ENCODE peak calls at places on chromosomes 16 and 17, in seven cellular contexts. X, A, R, Y, I, N and Z are unnamed samples.

GRCh38 chr16:19377864-19378263 is 39.8 kb upstream of the TMC5 start:
- DNase-seq in I (no peak), R (no peak), A (no peak), N (no peak), Y (no peak), X (no peak), Z (no peak)

GRCh38 chr16:70706948-70707465 is 21.2 kb upstream of the MTSS2 start:
- DNase-seq in Y (no peak), R (peak), X (no peak), A (no peak), I (peak), N (no peak), Z (peak)

GRCh38 chr17:2466936-2467335 is 44.8 kb downstream of the METTL16 start:
- DNase-seq in N (no peak), I (no peak), Y (no peak), X (no peak), R (no peak), A (no peak), Z (no peak)

GRCh38 chr16:27852681-27853080 is 210.8 kb downstream of the GSG1L start:
- DNase-seq in N (no peak), I (no peak), X (no peak), A (no peak), Y (no peak), R (no peak), Z (no peak)

GRCh38 chr17:40801157-40801556 is 1.4 kb upstream of the KRT28 start:
- DNase-seq in X (no peak), Y (no peak), A (no peak), R (no peak), N (no peak), I (no peak), Z (no peak)

GRCh38 chr17:69093279-69093789 is 32.6 kb upstream of the ABCA9 start:
- DNase-seq in A (no peak), X (no peak), N (no peak), I (no peak), Y (no peak), R (no peak), Z (no peak)

GRCh38 chr17:57114085-57114673 is 29.1 kb downstream of the AKAP1 start:
- DNase-seq in N (no peak), Y (peak), X (peak), A (peak), I (peak), R (no peak), Z (no peak)

GRCh38 chr17:79931517-79932309 is 92.5 kb upstream of the CBX4 start:
- DNase-seq in A (no peak), X (no peak), Y (no peak), I (peak), N (no peak), R (no peak), Z (no peak)

GRCh38 chr17:45345554-45346254 is 28.9 kb upstream of the MAP3K14 start:
- DNase-seq in R (peak), X (no peak), N (peak), A (no peak), Y (no peak), I (no peak), Z (no peak)

GRCh38 chr17:20989991-20990855 is 52.6 kb downstream of the USP22 start:
- DNase-seq in Y (no peak), A (no peak), N (peak), I (no peak), R (no peak), X (no peak), Z (no peak)

GRCh38 chr16:4544483-4544882 is 5.9 kb upstream of the CDIP1 start:
- DNase-seq in N (no peak), A (no peak), I (no peak), R (no peak), Y (no peak), X (no peak), Z (no peak)

GRCh38 chr17:30391534-30391933 is 12.8 kb downstream of the CPD start:
- DNase-seq in Y (no peak), R (no peak), N (no peak), A (no peak), I (no peak), X (no peak), Z (no peak)

GRCh38 chr17:44069974-44070454 is 521 bp upstream of the G6PC3 start:
- DNase-seq in R (no peak), Y (no peak), N (no peak), X (no peak), I (peak), A (no peak), Z (no peak)

GRCh38 chr17:81631482-81631881 is 5.4 kb downstream of the NPLOC4 start:
- DNase-seq in X (no peak), I (no peak), N (no peak), R (no peak), A (no peak), Y (no peak), Z (no peak)

GRCh38 chr16:87047221-87048037 is 269.8 kb downstream of the C16orf95 start:
- DNase-seq in A (no peak), Y (no peak), N (no peak), I (no peak), X (no peak), R (no peak), Z (no peak)

GRCh38 chr16:48347980-48348379 is 37.2 kb downstream of the SIAH1 start:
- DNase-seq in X (no peak), N (no peak), A (no peak), I (no peak), R (no peak), Y (no peak), Z (no peak)

GRCh38 chr16:71569621-71570020 is 7.3 kb downstream of the TAT start:
- DNase-seq in Y (no peak), N (no peak), I (no peak), X (no peak), A (no peak), R (no peak), Z (no peak)

GRCh38 chr17:49061524-49061943 is 64.3 kb downstream of the IGF2BP1 start:
- DNase-seq in N (no peak), Y (no peak), X (no peak), R (no peak), A (no peak), I (no peak), Z (no peak)

GRCh38 chr16:89295071-89295900 is 77.8 kb downstream of the ZNF778 start:
- DNase-seq in A (no peak), Y (no peak), R (no peak), N (no peak), I (no peak), X (no peak), Z (no peak)

GRCh38 chr16:79409970-79410369 is 190.6 kb downstream of the MAF start:
- DNase-seq in Y (no peak), R (no peak), N (no peak), A (no peak), X (no peak), I (no peak), Z (no peak)

GRCh38 chr17:10063730-10064221 is 134.6 kb downstream of the GAS7 start:
- DNase-seq in N (no peak), R (peak), Y (no peak), I (no peak), A (peak), X (no peak), Z (no peak)

GRCh38 chr16:46894011-46894672 is 10.0 kb downstream of the GPT2 start:
- DNase-seq in X (no peak), R (no peak), A (no peak), N (no peak), Y (no peak), I (no peak), Z (no peak)

GRCh38 chr16:72199938-72200337 is 28.0 kb upstream of the PMFBP1 start:
- DNase-seq in X (no peak), R (no peak), N (no peak), Y (no peak), I (no peak), A (no peak), Z (no peak)

GRCh38 chr17:35765086-35765710 is 4.5 kb downstream of the C17orf50 start:
- DNase-seq in I (no peak), A (no peak), Y (no peak), X (no peak), R (no peak), N (no peak), Z (no peak)

GRCh38 chr17:8016632-8017424 is 14.4 kb downstream of the GUCY2D start:
- DNase-seq in R (peak), N (peak), I (peak), X (no peak), A (peak), Y (peak), Z (no peak)

GRCh38 chr16:20971420-20971819 is 70.8 kb downstream of the LYRM1 start:
- DNase-seq in A (no peak), Y (no peak), R (no peak), I (peak), X (no peak), N (no peak), Z (no peak)

GRCh38 chr16:29986931-29987330 is 8.5 kb downstream of the HIRIP3 start:
- DNase-seq in N (no peak), X (no peak), R (no peak), A (no peak), I (no peak), Y (no peak), Z (no peak)

GRCh38 chr17:73600103-73600871 is 44.0 kb downstream of the SDK2 start:
- DNase-seq in N (no peak), I (no peak), R (peak), Y (no peak), X (no peak), A (no peak), Z (no peak)

GRCh38 chr17:61997649-61998048 is 67.4 kb downstream of the MED13 start:
- DNase-seq in A (no peak), I (peak), Y (no peak), X (no peak), N (no peak), R (peak), Z (no peak)

GRCh38 chr16:72794319-72794718 is 253.6 kb downstream of the ZFHX3 start:
- DNase-seq in R (no peak), A (no peak), I (no peak), N (no peak), Y (no peak), X (no peak), Z (no peak)

GRCh38 chr16:78122774-78123315 is 23.4 kb downstream of the WWOX start:
- DNase-seq in N (no peak), Y (no peak), I (peak), X (no peak), R (peak), A (no peak), Z (no peak)

GRCh38 chr16:68756250-68757051 is 19.4 kb downstream of the CDH1 start:
- DNase-seq in R (no peak), Y (no peak), N (no peak), A (peak), X (no peak), I (peak), Z (no peak)

GRCh38 chr17:74748529-74749261 is at the start of gene NHERF1:
- DNase-seq in X (peak), N (peak), I (peak), R (peak), Y (peak), A (peak), Z (peak)